ENCODE peak calls at places on chromosomes 13 and 19, in four cellular contexts. P is GM23338, C is breast epithelium, E is stomach. Z is an unnamed sample.

GRCh38 chr19:19464339-19465098 is 50.8 kb downstream of the TSSK6 start:
- DNase-seq in E (peak), P (peak), C (no peak), Z (no peak)

GRCh38 chr13:51769455-51770127 is 34.4 kb downstream of the DHRS12 start:
- DNase-seq in C (peak), E (peak), P (no peak), Z (no peak)

GRCh38 chr13:110116072-110116487 is 190.9 kb downstream of the COL4A1 start:
- DNase-seq in C (no peak), E (peak), P (peak), Z (peak)

GRCh38 chr13:33832872-33833271 is 14.9 kb downstream of the RFC3 start:
- DNase-seq in C (no peak), E (no peak), P (no peak), Z (no peak)

GRCh38 chr13:82627183-82627582 is 1255.1 kb downstream of the SLITRK1 start:
- DNase-seq in P (no peak), C (no peak), E (no peak), Z (no peak)

GRCh38 chr13:110637747-110638146 is 22.4 kb downstream of the NAXD start:
- DNase-seq in E (no peak), C (no peak), P (no peak), Z (no peak)

GRCh38 chr13:101982903-101983302 is 418.9 kb downstream of the FGF14 start:
- DNase-seq in C (no peak), P (no peak), E (no peak), Z (no peak)

GRCh38 chr19:14073232-14073924 is 792 bp downstream of the MISP3 start:
- DNase-seq in E (peak), C (peak), P (peak), Z (peak)

GRCh38 chr19:46447824-46448223 is 19.1 kb upstream of the PNMA8C start:
- DNase-seq in E (no peak), P (no peak), C (no peak), Z (no peak)

GRCh38 chr13:111978536-111978935 is 88.4 kb upstream of the SOX1 start:
- DNase-seq in E (no peak), C (no peak), P (no peak), Z (no peak)

GRCh38 chr19:45172173-45172572 is 5.9 kb downstream of the TRAPPC6A start:
- DNase-seq in P (no peak), C (no peak), E (no peak), Z (no peak)

GRCh38 chr19:14686411-14686810 is 3.4 kb upstream of the ZNF333 start:
- DNase-seq in P (peak), E (no peak), C (no peak), Z (no peak)

GRCh38 chr19:3978145-3978544 is 7.1 kb downstream of the EEF2 start:
- DNase-seq in P (no peak), E (no peak), C (no peak), Z (no peak)

GRCh38 chr13:27182844-27183497 is 11.4 kb upstream of the USP12 start:
- DNase-seq in P (no peak), C (peak), E (peak), Z (no peak)

GRCh38 chr19:50794778-50795664 is 4.8 kb downstream of the ACP4 start:
- DNase-seq in P (peak), C (no peak), E (no peak), Z (no peak)

GRCh38 chr13:23868521-23868920 is 20.7 kb downstream of the MIPEP start:
- DNase-seq in C (no peak), P (no peak), E (no peak), Z (no peak)

GRCh38 chr19:35582760-35583159 is 3.2 kb upstream of the PMIS2 start:
- DNase-seq in C (no peak), P (no peak), E (no peak), Z (no peak)

GRCh38 chr19:51727349-51727880 is 3.6 kb upstream of the HAS1 start:
- DNase-seq in C (no peak), P (no peak), E (no peak), Z (no peak)

GRCh38 chr13:84649853-84650252 is 767.6 kb upstream of the SLITRK1 start:
- DNase-seq in C (no peak), P (no peak), E (no peak), Z (no peak)

GRCh38 chr13:46479286-46479685 is 73.7 kb upstream of the LRCH1 start:
- DNase-seq in P (no peak), E (no peak), C (no peak), Z (no peak)

GRCh38 chr19:2016041-2016807 is 710 bp upstream of the BTBD2 start:
- DNase-seq in E (peak), P (peak), C (peak), Z (peak)

GRCh38 chr19:17209126-17210036 is 5.8 kb upstream of the USE1 start:
- DNase-seq in C (no peak), E (peak), P (peak), Z (peak)

GRCh38 chr19:27971071-27971470 is 1241.9 kb downstream of the UQCRFS1 start:
- DNase-seq in P (peak), E (no peak), C (no peak), Z (no peak)

GRCh38 chr19:34232566-34233481 is 21.5 kb upstream of the GARRE1 start:
- DNase-seq in E (no peak), C (peak), P (no peak), Z (no peak)

GRCh38 chr13:26471807-26472206 is 85.7 kb upstream of the WASF3 start:
- DNase-seq in C (no peak), E (no peak), P (no peak), Z (no peak)

GRCh38 chr13:30421093-30422055 is 919 bp upstream of the UBE2L5 start:
- DNase-seq in C (peak), E (peak), P (peak), Z (peak)

GRCh38 chr19:7856679-7857663 is 17.2 kb downstream of the PRR36 start:
- DNase-seq in E (no peak), P (peak), C (no peak), Z (no peak)

GRCh38 chr13:112561478-112561877 is 26.5 kb downstream of the TUBGCP3 start:
- DNase-seq in P (no peak), E (no peak), C (no peak), Z (no peak)

GRCh38 chr13:51269039-51269438 is 46.8 kb downstream of the FAM124A start:
- DNase-seq in C (no peak), E (no peak), P (no peak), Z (no peak)

GRCh38 chr13:35210234-35210633 is 266.3 kb downstream of the MAB21L1 start:
- DNase-seq in C (no peak), P (no peak), E (no peak), Z (no peak)

GRCh38 chr19:17294051-17294891 is 9.0 kb downstream of the ABHD8 start:
- DNase-seq in P (peak), C (no peak), E (no peak), Z (peak)

GRCh38 chr13:43360911-43361605 is 337.7 kb downstream of the DNAJC15 start:
- DNase-seq in E (no peak), C (no peak), P (no peak), Z (no peak)

GRCh38 chr19:42568006-42568405 is 26.7 kb downstream of the CEACAM8 start:
- DNase-seq in P (no peak), C (no peak), E (no peak), Z (no peak)

GRCh38 chr13:82330499-82330898 is 1551.8 kb downstream of the SLITRK1 start:
- DNase-seq in P (peak), C (no peak), E (no peak), Z (no peak)

GRCh38 chr13:36724141-36724540 is 50.3 kb downstream of the SERTM1 start:
- DNase-seq in E (no peak), P (peak), C (no peak), Z (no peak)

GRCh38 chr13:28747851-28748250 is 29.1 kb upstream of the SLC46A3 start:
- DNase-seq in C (no peak), E (no peak), P (no peak), Z (no peak)

GRCh38 chr19:34767967-34768366 is 5.0 kb downstream of the ZNF599 start:
- DNase-seq in P (no peak), C (no peak), E (no peak), Z (no peak)

GRCh38 chr13:90014038-90014437 is 1333.4 kb upstream of the MIR17HG start:
- DNase-seq in C (no peak), P (no peak), E (no peak), Z (no peak)

GRCh38 chr13:90003566-90003965 is 1343.9 kb upstream of the MIR17HG start:
- DNase-seq in P (no peak), C (no peak), E (no peak), Z (no peak)

GRCh38 chr13:90008707-90009149 is 1338.8 kb upstream of the MIR17HG start:
- DNase-seq in E (no peak), P (peak), C (no peak), Z (no peak)
- TF ChIP-seq POLR2AphosphoS5 in E (no peak), P (no peak), C (no peak), Z (no peak)

GRCh38 chr13:98923641-98924397 is 54.0 kb downstream of the DOCK9 start:
- DNase-seq in P (no peak), C (no peak), E (no peak), Z (no peak)
- TF ChIP-seq POLR2AphosphoS5 in P (no peak), C (no peak), E (no peak), Z (no peak)

GRCh38 chr19:5128932-5129389 is 160.0 kb downstream of the KDM4B start:
- DNase-seq in C (no peak), P (no peak), E (peak), Z (no peak)

GRCh38 chr19:5129691-5130090 is 160.8 kb downstream of the KDM4B start:
- DNase-seq in P (no peak), E (no peak), C (no peak), Z (no peak)

GRCh38 chr19:5131866-5132561 is 163.1 kb downstream of the KDM4B start:
- DNase-seq in P (no peak), E (no peak), C (peak), Z (peak)

GRCh38 chr19:5131031-5131865 is 162.3 kb downstream of the KDM4B start:
- DNase-seq in E (no peak), C (no peak), P (peak), Z (peak)

GRCh38 chr19:5130371-5131030 is 161.6 kb downstream of the KDM4B start:
- DNase-seq in P (no peak), C (no peak), E (no peak), Z (peak)
- TF ChIP-seq POLR2AphosphoS5 in P (no peak), C (no peak), E (no peak), Z (peak)

GRCh38 chr13:20664304-20664703 is 39.2 kb upstream of the IL17D start:
- DNase-seq in P (no peak), E (no peak), C (no peak), Z (no peak)
- TF ChIP-seq POLR2AphosphoS5 in P (no peak), E (no peak), C (no peak), Z (no peak)

GRCh38 chr13:95641961-95642621 is 2.4 kb downstream of the DZIP1 start:
- DNase-seq in E (peak), C (no peak), P (peak), Z (no peak)

GRCh38 chr13:95643814-95644598 is 500 bp downstream of the DZIP1 start:
- DNase-seq in P (peak), C (no peak), E (no peak), Z (peak)

GRCh38 chr13:95643009-95643408 is 1.5 kb downstream of the DZIP1 start:
- DNase-seq in P (peak), E (no peak), C (no peak), Z (no peak)

GRCh38 chr13:95643471-95643813 is 1.1 kb downstream of the DZIP1 start:
- DNase-seq in P (peak), C (no peak), E (no peak), Z (no peak)

GRCh38 chr13:95644611-95645052 is at the start of gene DZIP1:
- DNase-seq in E (peak), C (peak), P (peak), Z (peak)
- TF ChIP-seq POLR2AphosphoS5 in E (peak), C (no peak), P (peak), Z (no peak)

DNA sequence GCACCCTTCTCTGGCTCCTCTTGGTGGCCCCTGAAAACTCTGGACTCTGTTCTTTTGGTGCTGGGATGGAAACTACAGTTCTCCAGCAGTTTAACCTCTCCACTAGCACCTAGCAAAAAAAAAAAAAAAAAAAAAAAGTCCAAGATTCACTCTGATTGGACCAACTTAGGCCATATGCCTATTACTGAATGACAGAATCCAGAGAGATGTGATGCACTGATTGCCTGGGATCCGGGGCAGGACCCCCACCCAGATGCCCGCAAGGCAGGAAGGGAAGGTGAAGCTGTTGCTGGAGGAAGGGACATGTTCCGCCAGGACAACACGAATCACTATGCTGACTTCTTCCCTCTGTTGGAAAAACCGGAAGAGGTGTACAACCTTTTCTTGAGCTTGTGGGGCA is 152.5 kb upstream of the ZNF536 start:
- DNase-seq in E (no peak), C (no peak), P (no peak), Z (no peak)
- TF ChIP-seq POLR2AphosphoS5 in E (no peak), C (no peak), P (no peak), Z (no peak)

GRCh38 chr13:54394908-54395307 is 1366.3 kb downstream of the OLFM4 start:
- DNase-seq in P (no peak), E (no peak), C (no peak), Z (no peak)

DNA sequence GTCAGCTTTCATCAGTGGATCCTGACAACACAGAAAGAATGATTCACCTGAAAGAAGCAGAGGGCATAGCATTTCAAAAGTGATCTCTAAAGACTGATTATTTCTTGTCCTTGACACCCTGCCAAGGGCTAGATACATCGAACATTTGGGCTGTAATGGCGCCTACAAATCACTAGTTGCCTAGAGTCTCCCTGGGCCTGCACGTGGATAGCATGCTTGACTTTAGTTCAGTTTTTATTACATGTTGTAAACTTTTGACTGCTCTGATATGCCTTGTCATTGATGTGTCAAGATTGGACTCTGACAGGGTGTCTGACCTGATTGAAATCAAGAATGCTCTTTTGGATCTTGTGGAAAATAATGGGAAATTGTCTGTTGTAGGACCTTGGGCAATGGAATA is 1365.7 kb downstream of the OLFM4 start:
- DNase-seq in P (no peak), C (no peak), E (no peak), Z (no peak)
- TF ChIP-seq POLR2AphosphoS5 in P (no peak), C (no peak), E (no peak), Z (no peak)